ENCODE peak calls at places on chromosomes 4 and X, in eight cellular contexts. L is body of pancreas, D is stomach, X is heart right ventricle, N is uterus, B is Panc1, T is cardiac muscle cell, Z is PC-3. G is an unnamed sample.

GRCh38 chrX:1246816-1247215 is 21.8 kb upstream of the CSF2RA start:
- DNase-seq in L (peak), D (peak), X (peak), N (peak), B (peak), T (peak), Z (peak), G (no peak)

GRCh38 chr4:24067781-24068193 is 177.9 kb upstream of the PPARGC1A start:
- DNase-seq in L (peak), D (no peak), X (peak), N (no peak), B (no peak), T (peak), Z (peak), G (no peak)

GRCh38 chr4:143939528-143939927 is 34.2 kb upstream of the GYPE start:
- DNase-seq in L (no peak), D (no peak), X (no peak), N (no peak), B (no peak), T (no peak), Z (no peak), G (no peak)

GRCh38 chrX:48540015-48540350 is 469 bp downstream of the TBC1D25 start:
- DNase-seq in L (peak), D (peak), X (peak), N (peak), B (no peak), T (peak), Z (no peak), G (peak)

GRCh38 chrX:78024349-78025108 is 55.1 kb upstream of the PGAM4 start:
- DNase-seq in L (peak), D (peak), X (no peak), N (no peak), B (peak), T (peak), Z (peak), G (no peak)

GRCh38 chr4:154164931-154165839 is 326.4 kb downstream of the DCHS2 start:
- DNase-seq in L (no peak), D (no peak), X (no peak), N (peak), B (peak), T (peak), Z (peak), G (no peak)

GRCh38 chrX:13899607-13900006 is 82.7 kb upstream of the GPM6B start:
- DNase-seq in L (peak), D (no peak), X (no peak), N (peak), B (no peak), T (peak), Z (peak), G (no peak)

GRCh38 chrX:38260231-38260630 is 39.6 kb upstream of the SRPX start:
- DNase-seq in L (peak), D (no peak), X (no peak), N (no peak), B (peak), T (no peak), Z (peak), G (no peak)

GRCh38 chrX:153370293-153371055 is 30.7 kb downstream of the PNMA6E start:
- DNase-seq in L (no peak), D (no peak), X (no peak), N (no peak), B (no peak), T (no peak), Z (no peak), G (no peak)

GRCh38 chr4:88320780-88321373 is 36.5 kb upstream of the PPM1K start:
- DNase-seq in L (no peak), D (peak), X (no peak), N (no peak), B (no peak), T (peak), Z (peak), G (no peak)

GRCh38 chr4:156193800-156194199 is 240.1 kb upstream of the CTSO start:
- DNase-seq in L (peak), D (no peak), X (no peak), N (peak), B (no peak), T (no peak), Z (no peak), G (no peak)

GRCh38 chr4:165668694-165669093 is 204.3 kb upstream of the TLL1 start:
- DNase-seq in L (no peak), D (no peak), X (no peak), N (no peak), B (no peak), T (peak), Z (no peak), G (no peak)

GRCh38 chr4:67558493-67558892 is at the start of gene STAP1:
- DNase-seq in L (no peak), D (no peak), X (no peak), N (no peak), B (no peak), T (no peak), Z (no peak), G (no peak)
- H3K27ac ChIP-seq in L (no peak), D (no peak), X (no peak), N (no peak), B (no peak), T (no peak), Z (no peak), G (no peak)

GRCh38 chrX:17030092-17030491 is 83.6 kb downstream of the REPS2 start:
- DNase-seq in L (no peak), D (no peak), X (no peak), N (no peak), B (no peak), T (no peak), Z (no peak), G (no peak)
- H3K27ac ChIP-seq in L (peak), D (peak), X (no peak), N (no peak), B (no peak), T (no peak), Z (no peak), G (peak)

GRCh38 chrX:114050075-114050796 is 533.6 kb upstream of the HTR2C start:
- DNase-seq in L (no peak), D (no peak), X (no peak), N (no peak), B (no peak), T (no peak), Z (no peak), G (no peak)
- H3K27ac ChIP-seq in L (no peak), D (no peak), X (no peak), N (no peak), B (no peak), T (no peak), Z (no peak), G (no peak)

GRCh38 chrX:130803537-130803936 is 99.5 kb downstream of the ENOX2 start:
- DNase-seq in L (no peak), D (no peak), X (no peak), N (no peak), B (no peak), T (no peak), Z (no peak), G (no peak)

GRCh38 chrX:130799393-130799792 is 103.6 kb downstream of the ENOX2 start:
- DNase-seq in L (no peak), D (no peak), X (no peak), N (no peak), B (no peak), T (peak), Z (peak), G (no peak)

GRCh38 chrX:130805906-130806305 is 97.1 kb downstream of the ENOX2 start:
- DNase-seq in L (no peak), D (no peak), X (no peak), N (no peak), B (no peak), T (no peak), Z (peak), G (no peak)

GRCh38 chrX:130801901-130802300 is 101.1 kb downstream of the ENOX2 start:
- DNase-seq in L (no peak), D (no peak), X (no peak), N (no peak), B (no peak), T (peak), Z (no peak), G (no peak)
- H3K27ac ChIP-seq in L (no peak), D (no peak), X (no peak), N (no peak), B (no peak), T (no peak), Z (no peak), G (no peak)

GRCh38 chr4:147779449-147779848 is 47.6 kb downstream of the ARHGAP10 start:
- DNase-seq in L (no peak), D (no peak), X (no peak), N (no peak), B (no peak), T (no peak), Z (no peak), G (no peak)
- H3K27ac ChIP-seq in L (no peak), D (no peak), X (peak), N (no peak), B (no peak), T (no peak), Z (no peak), G (no peak)

GRCh38 chrX:39808471-39808917 is 289.3 kb downstream of the BCOR start:
- DNase-seq in L (no peak), D (no peak), X (peak), N (no peak), B (no peak), T (peak), Z (peak), G (no peak)
- H3K27ac ChIP-seq in L (peak), D (no peak), X (no peak), N (no peak), B (no peak), T (peak), Z (peak), G (no peak)

G was measured in caudate nucleus.